ENCODE peak calls at places on chromosomes 12 and 14, in ten cellular contexts. F is NCI-H2107; T is GM04504; W is COR-L47; D is GM20000; Q is CD8-positive, alpha-beta T cell; N is NCI-H1417; K is GOT3; V is stimulated activated CD8-positive, alpha-beta memory T cell treated with anti-CD3 and anti-CD28 coated beads, Interleukin-12 subunit alpha, Interleukin-12 subunit beta, amount 100 ng/mL, for 1 hour; O is HS-5. X is an unnamed sample.

GRCh38 chr12:120998435-120998834 is 17.9 kb downstream of the C12orf43 start:
- DNase-seq in F (no peak), T (no peak), W (no peak), D (no peak), Q (no peak), N (no peak), K (no peak), V (no peak), O (no peak), X (no peak)

GRCh38 chr12:121892673-121893561 is 4.3 kb downstream of the PSMD9 start:
- DNase-seq in F (no peak), T (no peak), W (no peak), D (no peak), Q (no peak), N (no peak), K (no peak), V (no peak), O (no peak), X (no peak)

GRCh38 chr14:69999246-69999645 is 120.0 kb downstream of the SMOC1 start:
- DNase-seq in F (peak), T (no peak), W (peak), D (no peak), Q (no peak), N (peak), K (no peak), V (no peak), O (no peak), X (no peak)

GRCh38 chr12:31626270-31626669 is 33.2 kb upstream of the ETFBKMT start:
- DNase-seq in F (no peak), T (no peak), W (no peak), D (no peak), Q (no peak), N (no peak), K (no peak), V (no peak), O (no peak), X (no peak)

GRCh38 chr12:22321620-22322019 is 12.9 kb downstream of the ST8SIA1 start:
- DNase-seq in F (no peak), T (no peak), W (no peak), D (no peak), Q (no peak), N (no peak), K (no peak), V (no peak), O (no peak), X (no peak)

GRCh38 chr12:27818421-27818918 is 38.4 kb upstream of the MANSC4 start:
- DNase-seq in F (no peak), T (no peak), W (peak), D (no peak), Q (no peak), N (peak), K (no peak), V (no peak), O (no peak), X (no peak)

GRCh38 chr12:52776435-52776834 is 710 bp downstream of the KRT76 start:
- DNase-seq in F (no peak), T (no peak), W (no peak), D (no peak), Q (no peak), N (no peak), K (no peak), V (no peak), O (no peak), X (no peak)

GRCh38 chr12:125734137-125734536 is 668.9 kb downstream of the AACS start:
- DNase-seq in F (no peak), T (no peak), W (no peak), D (no peak), Q (no peak), N (peak), K (no peak), V (no peak), O (no peak), X (no peak)

GRCh38 chr12:51547606-51548005 is 43.4 kb upstream of the SCN8A start:
- DNase-seq in F (no peak), T (no peak), W (no peak), D (no peak), Q (no peak), N (no peak), K (no peak), V (no peak), O (no peak), X (no peak)

GRCh38 chr14:99819514-99819913 is 26.3 kb downstream of the EML1 start:
- DNase-seq in F (no peak), T (no peak), W (no peak), D (no peak), Q (no peak), N (no peak), K (no peak), V (no peak), O (no peak), X (no peak)

GRCh38 chr12:132610051-132610759 is at the start of gene LRCOL1:
- DNase-seq in F (no peak), T (peak), W (no peak), D (no peak), Q (no peak), N (peak), K (no peak), V (no peak), O (no peak), X (no peak)

GRCh38 chr12:57342207-57342691 is 88.6 kb downstream of the R3HDM2 start:
- DNase-seq in F (no peak), T (no peak), W (no peak), D (no peak), Q (no peak), N (peak), K (no peak), V (no peak), O (no peak), X (no peak)

GRCh38 chr14:91929700-91930099 is 17.8 kb downstream of the FBLN5 start:
- DNase-seq in F (no peak), T (no peak), W (no peak), D (no peak), Q (no peak), N (no peak), K (no peak), V (no peak), O (no peak), X (no peak)

GRCh38 chr14:101761881-101762529 is 496 bp downstream of the PPP2R5C start:
- DNase-seq in F (no peak), T (no peak), W (peak), D (peak), Q (peak), N (peak), K (no peak), V (no peak), O (no peak), X (peak)

GRCh38 chr14:50381823-50382287 is 14.8 kb downstream of the CDKL1 start:
- DNase-seq in F (no peak), T (no peak), W (no peak), D (no peak), Q (no peak), N (no peak), K (no peak), V (no peak), O (no peak), X (no peak)

GRCh38 chr14:71891970-71892369 is 40.3 kb upstream of the RGS6 start:
- DNase-seq in F (no peak), T (no peak), W (no peak), D (no peak), Q (no peak), N (no peak), K (no peak), V (no peak), O (no peak), X (no peak)

GRCh38 chr12:31756977-31757420 is 28.2 kb upstream of the AMN1 start:
- DNase-seq in F (no peak), T (no peak), W (no peak), D (no peak), Q (no peak), N (no peak), K (no peak), V (no peak), O (no peak), X (no peak)

GRCh38 chr14:71703477-71703876 is 228.8 kb upstream of the RGS6 start:
- DNase-seq in F (no peak), T (no peak), W (no peak), D (no peak), Q (no peak), N (no peak), K (no peak), V (no peak), O (no peak), X (no peak)

GRCh38 chr14:104164041-104164440 is 25.7 kb downstream of the KIF26A start:
- DNase-seq in F (no peak), T (no peak), W (no peak), D (no peak), Q (no peak), N (no peak), K (no peak), V (no peak), O (no peak), X (no peak)

GRCh38 chr14:60622920-60623263 is 26.4 kb downstream of the SIX1 start:
- DNase-seq in F (no peak), T (no peak), W (no peak), D (no peak), Q (no peak), N (no peak), K (no peak), V (no peak), O (no peak), X (no peak)

GRCh38 chr12:57548488-57548887 is 1.4 kb upstream of the KIF5A start:
- DNase-seq in F (no peak), T (no peak), W (no peak), D (peak), Q (no peak), N (no peak), K (no peak), V (no peak), O (no peak), X (no peak)

GRCh38 chr14:102993523-102993922 is 63.8 kb downstream of the CDC42BPB start:
- DNase-seq in F (no peak), T (peak), W (no peak), D (no peak), Q (no peak), N (no peak), K (no peak), V (no peak), O (no peak), X (no peak)

GRCh38 chr12:7433276-7433822 is 10.6 kb downstream of the CD163L1 start:
- DNase-seq in F (no peak), T (peak), W (no peak), D (no peak), Q (no peak), N (no peak), K (no peak), V (no peak), O (peak), X (no peak)

GRCh38 chr12:123896786-123897185 is 75.8 kb downstream of the CCDC92 start:
- DNase-seq in F (no peak), T (peak), W (no peak), D (no peak), Q (no peak), N (no peak), K (no peak), V (no peak), O (no peak), X (no peak)

GRCh38 chr12:65994318-65994717 is 136.2 kb downstream of the LLPH start:
- DNase-seq in F (no peak), T (no peak), W (no peak), D (no peak), Q (no peak), N (no peak), K (no peak), V (no peak), O (no peak), X (no peak)

GRCh38 chr12:76558684-76559276 is 791 bp downstream of the OSBPL8 start:
- DNase-seq in F (peak), T (no peak), W (peak), D (peak), Q (peak), N (peak), K (no peak), V (peak), O (peak), X (peak)

GRCh38 chr12:88298761-88299242 is 156.7 kb downstream of the TMTC3 start:
- DNase-seq in F (no peak), T (peak), W (no peak), D (no peak), Q (no peak), N (no peak), K (no peak), V (no peak), O (peak), X (no peak)

GRCh38 chr14:101005447-101005846 is 101.9 kb upstream of the RTL1 start:
- DNase-seq in F (no peak), T (no peak), W (no peak), D (peak), Q (no peak), N (no peak), K (no peak), V (no peak), O (no peak), X (no peak)

GRCh38 chr12:32671930-32672785 is 6.9 kb upstream of the DNM1L start:
- DNase-seq in F (peak), T (peak), W (peak), D (peak), Q (no peak), N (peak), K (no peak), V (no peak), O (peak), X (no peak)

GRCh38 chr14:103576371-103577024 is 13.7 kb downstream of the COA8 start:
- DNase-seq in F (no peak), T (peak), W (peak), D (no peak), Q (no peak), N (peak), K (no peak), V (no peak), O (no peak), X (no peak)

GRCh38 chr14:58738876-58739275 is 101.1 kb downstream of the DACT1 start:
- DNase-seq in F (no peak), T (no peak), W (no peak), D (no peak), Q (no peak), N (no peak), K (no peak), V (no peak), O (no peak), X (no peak)

GRCh38 chr14:45990252-45990651 is 661.3 kb downstream of the RPL10L start:
- DNase-seq in F (no peak), T (no peak), W (no peak), D (no peak), Q (no peak), N (peak), K (no peak), V (no peak), O (no peak), X (no peak)

X was measured in central memory CD4-positive, alpha-beta T cell.